ENCODE peak calls at places on chromosomes 13 and 19, in six cellular contexts. C is gastrocnemius medialis, F is ovary, R is uterus, K is suprapubic skin, E is adrenal gland. X is an unnamed sample.

GRCh38 chr19:10908380-10908960 is 20.0 kb downstream of the YIPF2 start:
- DNase-seq in C (no peak), F (no peak), R (no peak), K (no peak), E (no peak), X (no peak)

GRCh38 chr19:19319725-19320361 is 466 bp downstream of the SUGP1 start:
- DNase-seq in C (no peak), F (peak), R (no peak), K (no peak), E (no peak), X (no peak)

GRCh38 chr13:111868716-111869115 is 198.2 kb upstream of the SOX1 start:
- DNase-seq in C (no peak), F (no peak), R (no peak), K (no peak), E (no peak), X (no peak)

GRCh38 chr19:19105365-19106060 is 32.8 kb downstream of the TMEM161A start:
- DNase-seq in C (no peak), F (peak), R (peak), K (no peak), E (peak), X (peak)

GRCh38 chr13:101019126-101019525 is 344.5 kb upstream of the TMTC4 start:
- DNase-seq in C (no peak), F (no peak), R (no peak), K (no peak), E (no peak), X (no peak)

GRCh38 chr19:34220472-34221063 is 33.8 kb upstream of the GARRE1 start:
- DNase-seq in C (no peak), F (peak), R (peak), K (no peak), E (peak), X (peak)

GRCh38 chr13:112657850-112658445 is 31.9 kb upstream of the ATP11A start:
- DNase-seq in C (no peak), F (no peak), R (peak), K (no peak), E (no peak), X (no peak)

GRCh38 chr13:40399756-40400155 is 266.7 kb downstream of the FOXO1 start:
- DNase-seq in C (no peak), F (no peak), R (no peak), K (no peak), E (no peak), X (no peak)

GRCh38 chr13:52809310-52809769 is 39.1 kb downstream of the PCDH8 start:
- DNase-seq in C (no peak), F (no peak), R (no peak), K (no peak), E (peak), X (peak)

GRCh38 chr13:109869312-109870237 is 83.2 kb upstream of the IRS2 start:
- DNase-seq in C (no peak), F (peak), R (peak), K (peak), E (peak), X (peak)

GRCh38 chr19:50512112-50512998 is 1.4 kb downstream of the ASPDH start:
- DNase-seq in C (no peak), F (no peak), R (no peak), K (peak), E (no peak), X (no peak)

GRCh38 chr13:106522898-106523525 is 12.4 kb downstream of the EFNB2 start:
- DNase-seq in C (no peak), F (no peak), R (no peak), K (no peak), E (no peak), X (peak)

GRCh38 chr13:29160862-29161261 is 340.7 kb downstream of the MTUS2 start:
- DNase-seq in C (no peak), F (no peak), R (no peak), K (no peak), E (no peak), X (no peak)

GRCh38 chr19:932647-933552 is 7.1 kb downstream of the ARID3A start:
- DNase-seq in C (no peak), F (peak), R (peak), K (no peak), E (no peak), X (no peak)

GRCh38 chr19:10418281-10419199 is 1.8 kb upstream of the PDE4A start:
- DNase-seq in C (no peak), F (no peak), R (no peak), K (no peak), E (no peak), X (no peak)

GRCh38 chr13:52862358-52863206 is 14.1 kb upstream of the PCDH8 start:
- DNase-seq in C (no peak), F (no peak), R (no peak), K (no peak), E (peak), X (peak)

GRCh38 chr19:33456076-33456844 is 65.3 kb downstream of the PEPD start:
- DNase-seq in C (no peak), F (no peak), R (no peak), K (peak), E (no peak), X (no peak)

GRCh38 chr13:89199138-89199537 is 1528.0 kb downstream of the SLITRK5 start:
- DNase-seq in C (no peak), F (no peak), R (no peak), K (no peak), E (no peak), X (no peak)

GRCh38 chr19:41325947-41326706 is 16.2 kb downstream of the CCDC97 start:
- DNase-seq in C (no peak), F (no peak), R (no peak), K (no peak), E (no peak), X (peak)

GRCh38 chr13:106376411-106377112 is 158.9 kb downstream of the EFNB2 start:
- DNase-seq in C (no peak), F (no peak), R (peak), K (no peak), E (no peak), X (peak)

GRCh38 chr13:113403255-113404104 is 39.5 kb upstream of the GRTP1 start:
- DNase-seq in C (no peak), F (no peak), R (no peak), K (peak), E (no peak), X (no peak)

DNA sequence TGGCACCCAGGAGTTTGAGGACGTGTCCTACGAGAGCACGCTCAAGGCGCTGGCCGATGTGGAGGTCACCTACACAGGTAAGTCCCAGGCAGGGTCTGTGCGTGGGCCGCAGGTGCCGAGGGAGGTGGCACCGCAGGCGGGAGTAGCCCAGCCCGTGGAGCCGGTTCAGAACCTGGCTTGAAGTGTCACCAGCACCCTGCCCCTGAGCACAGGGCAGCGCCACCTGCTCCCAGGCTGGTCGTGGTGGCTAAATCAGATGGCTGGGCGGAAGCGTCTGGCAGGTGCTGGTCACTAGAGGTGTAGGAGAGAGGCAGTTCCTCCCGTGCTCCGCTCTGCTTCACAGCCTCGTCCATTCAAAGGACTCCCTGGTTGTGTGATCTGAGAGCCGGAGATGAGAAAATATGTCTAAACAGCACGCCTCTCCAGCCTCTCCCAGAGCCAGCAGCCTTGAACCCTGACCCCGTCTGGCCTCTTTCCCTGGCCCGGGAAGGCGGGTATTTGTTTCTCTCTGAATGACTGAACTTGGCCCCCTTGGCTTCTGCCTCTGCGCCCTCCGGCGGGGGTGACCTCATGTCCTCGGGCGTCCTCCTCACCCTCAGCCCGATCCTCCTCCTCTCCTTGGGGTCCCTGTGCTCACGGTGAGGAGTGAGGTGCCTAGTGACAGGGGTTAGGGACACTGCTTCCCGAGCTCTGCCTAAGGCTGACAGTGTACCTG is 5.4 kb downstream of the THOP1 start:
- DNase-seq in C (no peak), F (peak), R (no peak), K (no peak), E (no peak), X (no peak)
- TF ChIP-seq POLR2A in C (no peak), F (no peak), R (no peak), K (no peak), E (no peak), X (no peak)

GRCh38 chr13:21929400-21929799 is 258.5 kb downstream of the FGF9 start:
- DNase-seq in C (no peak), F (no peak), R (no peak), K (no peak), E (no peak), X (no peak)
- H3K27ac ChIP-seq in C (no peak), F (no peak), R (no peak), K (no peak), E (no peak), X (no peak)

GRCh38 chr19:3981736-3982681 is 3.3 kb downstream of the EEF2 start:
- DNase-seq in C (no peak), F (no peak), R (no peak), K (no peak), E (no peak), X (no peak)

GRCh38 chr19:3979674-3980352 is 5.5 kb downstream of the EEF2 start:
- DNase-seq in C (no peak), F (peak), R (no peak), K (no peak), E (no peak), X (no peak)

GRCh38 chr19:3982701-3983541 is 2.3 kb downstream of the EEF2 start:
- DNase-seq in C (no peak), F (no peak), R (no peak), K (no peak), E (peak), X (peak)

GRCh38 chr19:3980353-3981251 is 4.7 kb downstream of the EEF2 start:
- DNase-seq in C (no peak), F (peak), R (no peak), K (no peak), E (no peak), X (no peak)

GRCh38 chr19:3981373-3981735 is 3.9 kb downstream of the EEF2 start:
- DNase-seq in C (no peak), F (no peak), R (no peak), K (no peak), E (no peak), X (no peak)
- TF ChIP-seq POLR2A in C (no peak), F (no peak), R (no peak), K (no peak), E (no peak), X (no peak)

GRCh38 chr13:67285611-67286010 is 55.5 kb upstream of the PCDH9 start:
- DNase-seq in C (no peak), F (no peak), R (no peak), K (no peak), E (no peak), X (no peak)
- H3K27ac ChIP-seq in C (no peak), F (no peak), R (no peak), K (no peak), E (no peak), X (no peak)

DNA sequence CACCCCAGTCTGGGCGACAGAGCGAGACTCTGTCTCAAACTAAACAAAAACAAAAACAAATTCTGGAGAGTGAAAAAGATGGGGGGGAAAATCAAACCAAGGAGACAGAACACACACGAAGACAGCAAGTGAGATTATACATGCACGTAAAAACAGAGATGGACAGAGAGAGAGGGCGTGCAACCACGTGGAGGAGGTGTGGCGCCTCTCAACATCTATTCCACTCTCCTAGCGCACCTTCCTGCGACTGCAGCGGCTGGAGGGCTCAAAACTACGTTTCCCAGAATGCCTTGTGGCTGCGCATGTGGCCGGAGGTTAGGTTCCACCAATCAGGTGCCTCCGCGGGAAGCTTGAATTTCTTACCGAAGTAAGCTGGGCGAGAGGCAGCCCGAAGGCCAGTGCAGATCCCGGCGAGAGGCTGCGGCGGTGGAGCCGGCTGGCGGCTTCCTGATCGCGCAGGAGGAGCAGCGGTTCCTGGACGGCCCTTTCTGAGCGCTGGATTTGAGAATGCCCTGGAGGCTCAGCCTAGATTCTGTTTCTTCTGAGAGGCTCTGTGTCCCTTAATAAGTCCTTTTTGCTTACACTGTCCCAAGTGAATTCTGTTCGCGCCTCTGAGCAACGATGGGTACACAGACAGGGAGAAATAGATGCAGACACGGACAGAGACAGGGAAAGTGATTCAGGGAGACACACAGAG is 13.1 kb upstream of the NANOS2 start:
- DNase-seq in C (peak), F (peak), R (peak), K (peak), E (peak), X (peak)
- TF ChIP-seq POLR2A in C (no peak), F (no peak), R (no peak), K (no peak), E (no peak), X (peak)

GRCh38 chr13:98489446-98490194 is 87.3 kb downstream of the STK24 start:
- DNase-seq in C (no peak), F (no peak), R (no peak), K (no peak), E (no peak), X (no peak)
- H3K27ac ChIP-seq in C (no peak), F (no peak), R (no peak), K (no peak), E (no peak), X (peak)

DNA sequence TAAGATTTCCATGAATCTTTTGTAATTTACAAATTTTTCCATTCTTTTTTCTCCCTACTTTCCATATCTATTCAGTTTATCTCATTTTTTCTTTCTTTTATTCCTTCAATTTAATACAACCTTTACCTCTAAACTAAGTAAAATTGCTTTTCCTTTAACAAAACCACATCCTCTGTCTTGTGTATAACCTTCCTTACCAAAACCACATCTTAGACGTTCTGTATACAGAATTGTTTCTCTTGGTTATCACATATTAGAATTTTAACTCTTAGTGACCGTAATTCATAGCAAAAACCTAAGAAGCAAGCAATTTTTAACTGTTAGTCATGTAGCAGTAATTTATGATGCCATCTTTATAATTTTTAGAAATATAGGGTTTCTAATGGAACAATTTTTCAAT is 15.0 kb downstream of the PPP5C start:
- DNase-seq in C (no peak), F (no peak), R (no peak), K (no peak), E (no peak), X (no peak)
- TF ChIP-seq POLR2A in C (no peak), F (no peak), R (no peak), K (no peak), E (no peak), X (no peak)

GRCh38 chr19:35545001-35545854 is at the start of gene TMEM147:
- DNase-seq in C (peak), F (peak), R (peak), K (peak), E (peak), X (peak)

GRCh38 chr19:35545855-35546381 is 492 bp downstream of the TMEM147 start:
- DNase-seq in C (no peak), F (peak), R (no peak), K (no peak), E (peak), X (no peak)

GRCh38 chr19:35549174-35549788 is 3.9 kb downstream of the TMEM147 start:
- DNase-seq in C (no peak), F (peak), R (peak), K (no peak), E (peak), X (peak)

GRCh38 chr19:35544110-35544802 is 1.2 kb upstream of the TMEM147 start:
- DNase-seq in C (no peak), F (no peak), R (no peak), K (no peak), E (no peak), X (no peak)

GRCh38 chr19:35546532-35546931 is 1.1 kb downstream of the TMEM147 start:
- DNase-seq in C (no peak), F (no peak), R (no peak), K (no peak), E (no peak), X (no peak)
- H3K27ac ChIP-seq in C (no peak), F (no peak), R (no peak), K (no peak), E (no peak), X (no peak)

DNA sequence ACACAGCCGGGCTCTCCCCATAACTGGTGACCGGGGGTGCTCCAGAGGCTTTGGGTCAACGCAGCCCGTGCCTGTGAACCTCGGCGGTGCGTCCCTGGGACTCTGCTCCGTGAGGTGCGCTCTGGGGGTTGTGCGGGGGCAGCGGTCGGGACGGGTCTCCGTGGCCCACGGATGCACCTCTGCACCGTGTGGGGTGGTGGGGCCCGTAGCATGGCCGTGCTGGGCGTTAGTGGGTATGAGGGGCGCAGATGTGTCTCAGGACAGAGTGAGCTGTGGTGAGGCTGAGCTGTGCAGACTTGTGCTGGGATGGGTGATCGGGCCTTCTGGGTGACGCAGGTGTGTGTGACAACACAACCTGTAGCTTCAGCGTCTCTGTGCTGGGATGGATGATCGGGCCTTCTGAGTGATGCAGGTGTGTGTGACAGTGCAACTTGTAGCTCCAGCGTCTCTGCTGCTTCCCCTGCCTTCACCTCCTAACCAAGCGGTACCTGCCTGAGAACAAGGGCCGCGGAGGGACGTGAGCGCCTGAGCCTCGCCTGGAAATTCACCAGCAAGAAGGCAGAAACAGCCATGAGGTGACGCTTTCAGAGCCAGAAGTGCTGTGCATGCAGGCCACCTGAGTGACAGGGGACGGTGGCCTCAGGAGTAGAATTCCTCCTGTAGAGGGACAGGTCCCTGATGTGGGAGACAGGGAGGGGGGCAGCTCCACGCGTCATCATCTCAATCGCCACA is 599 bp downstream of the ZNF331 start:
- DNase-seq in C (no peak), F (no peak), R (no peak), K (no peak), E (no peak), X (no peak)
- TF ChIP-seq POLR2A in C (no peak), F (no peak), R (no peak), K (no peak), E (peak), X (no peak)

GRCh38 chr13:75869981-75870380 is 233.9 kb downstream of the LMO7 start:
- DNase-seq in C (no peak), F (no peak), R (no peak), K (no peak), E (no peak), X (no peak)
- H3K27ac ChIP-seq in C (no peak), F (no peak), R (no peak), K (no peak), E (no peak), X (no peak)

X was measured in endothelial cell of umbilical vein.